ENCODE peak calls at places on chromosomes 5 and 9, in five cellular contexts. F is T-helper 1 cell, N is brain pericyte, U is GM10248, Z is EH. L is an unnamed sample.

GRCh38 chr9:128724744-128725211 is 851 bp upstream of the ZDHHC12 start:
- DNase-seq in F (no peak), N (no peak), Z (peak), U (peak), L (peak)

GRCh38 chr5:143170104-143170503 is 233.4 kb downstream of the NR3C1 start:
- DNase-seq in U (no peak), F (no peak), N (no peak), Z (no peak), L (no peak)

GRCh38 chr5:165202144-165202910 is 1696.9 kb downstream of the MAT2B start:
- DNase-seq in Z (no peak), U (no peak), F (no peak), N (no peak), L (no peak)

GRCh38 chr9:35333551-35333950 is 156.4 kb upstream of the RUSC2 start:
- DNase-seq in N (no peak), F (no peak), U (no peak), Z (peak), L (no peak)

GRCh38 chr9:89661956-89662717 is 57.3 kb downstream of the GADD45G start:
- DNase-seq in N (peak), Z (peak), F (no peak), U (no peak), L (no peak)

GRCh38 chr5:126508962-126509279 is 85.7 kb downstream of the GRAMD2B start:
- DNase-seq in U (no peak), N (no peak), Z (peak), F (no peak), L (no peak)

GRCh38 chr5:177427211-177427822 is 841 bp downstream of the GRK6 start:
- DNase-seq in F (no peak), U (no peak), Z (peak), N (no peak), L (no peak)

GRCh38 chr5:30879887-30880286 is 313.6 kb upstream of the CDH6 start:
- DNase-seq in U (no peak), Z (no peak), N (no peak), F (no peak), L (no peak)

GRCh38 chr9:111036068-111036789 is 2.0 kb downstream of the LPAR1 start:
- DNase-seq in F (no peak), U (no peak), Z (peak), N (no peak), L (no peak)

GRCh38 chr9:120445974-120446373 is 134.0 kb downstream of the CDK5RAP2 start:
- DNase-seq in U (no peak), F (no peak), N (no peak), Z (no peak), L (no peak)

GRCh38 chr9:88303785-88304495 is 84.3 kb upstream of the SPIN1 start:
- DNase-seq in U (peak), F (no peak), N (no peak), Z (peak), L (peak)

GRCh38 chr5:5126444-5126843 is 13.7 kb upstream of the ADAMTS16 start:
- DNase-seq in U (no peak), F (no peak), N (no peak), Z (peak), L (no peak)

GRCh38 chr5:98954392-98955028 is 25.7 kb upstream of the CHD1 start:
- DNase-seq in Z (no peak), U (no peak), F (no peak), N (no peak), L (no peak)

GRCh38 chr5:40551706-40552557 is 127.8 kb upstream of the PTGER4 start:
- DNase-seq in N (no peak), F (no peak), Z (peak), U (no peak), L (no peak)

GRCh38 chr5:177169271-177169670 is 35.7 kb downstream of the NSD1 start:
- DNase-seq in N (no peak), U (no peak), Z (no peak), F (no peak), L (no peak)

GRCh38 chr9:115845648-115846312 is 307.8 kb upstream of the PAPPA start:
- DNase-seq in Z (peak), U (no peak), N (no peak), F (no peak), L (no peak)

GRCh38 chr9:127550277-127550676 is 61.8 kb upstream of the STXBP1 start:
- DNase-seq in Z (no peak), F (no peak), U (no peak), N (no peak), L (no peak)

GRCh38 chr9:126487856-126488255 is 125.9 kb upstream of the LMX1B start:
- DNase-seq in N (no peak), Z (no peak), U (no peak), F (no peak), L (no peak)

GRCh38 chr5:19122923-19123322 is 865.1 kb downstream of the CDH18 start:
- DNase-seq in F (no peak), N (no peak), Z (no peak), U (no peak), L (no peak)

GRCh38 chr9:78143281-78144007 is 92.4 kb upstream of the CEP78 start:
- DNase-seq in U (no peak), Z (no peak), N (no peak), F (no peak), L (no peak)